ENCODE peak calls at places on chromosomes 16 and 17, in six cellular contexts. One of them, this sample, is unnamed.

GRCh38 chr17:78357177-78357586 is 2.7 kb downstream of the SOCS3 start:
- DNase-seq in GM23248: peak; percentile 79
- DNase-seq in hepatocyte: no peak
- DNase-seq in fibroblast of lung: peak; percentile 84
- DNase-seq in osteoblast: peak; percentile 97
- DNase-seq in GM12878: no peak
- DNase-seq in this sample: no peak

GRCh38 chr16:26276289-26276688 is 584.5 kb downstream of the HS3ST4 start:
- DNase-seq in GM23248: no peak
- DNase-seq in hepatocyte: no peak
- DNase-seq in fibroblast of lung: no peak
- DNase-seq in osteoblast: no peak
- DNase-seq in GM12878: no peak
- DNase-seq in this sample: no peak

GRCh38 chr17:80347948-80348351 is 67.0 kb upstream of the ENDOV start:
- DNase-seq in GM23248: no peak
- DNase-seq in hepatocyte: no peak
- DNase-seq in fibroblast of lung: no peak
- DNase-seq in osteoblast: no peak
- DNase-seq in GM12878: no peak
- DNase-seq in this sample: no peak

GRCh38 chr17:71460943-71461342 is 659.9 kb upstream of the SOX9 start:
- DNase-seq in GM23248: peak; percentile 61
- DNase-seq in hepatocyte: peak; percentile 54
- DNase-seq in fibroblast of lung: no peak
- DNase-seq in osteoblast: no peak
- DNase-seq in GM12878: no peak
- DNase-seq in this sample: peak; percentile 76

GRCh38 chr17:40516581-40517285 is 15.3 kb upstream of the TNS4 start:
- DNase-seq in GM23248: peak; percentile 67
- DNase-seq in hepatocyte: no peak
- DNase-seq in fibroblast of lung: peak; percentile 68
- DNase-seq in osteoblast: no peak
- DNase-seq in GM12878: peak; percentile 60
- DNase-seq in this sample: no peak

GRCh38 chr16:46883353-46883689 is 841 bp upstream of the GPT2 start:
- DNase-seq in GM23248: no peak
- DNase-seq in hepatocyte: peak; percentile 9
- DNase-seq in fibroblast of lung: no peak
- DNase-seq in osteoblast: no peak
- DNase-seq in GM12878: no peak
- DNase-seq in this sample: no peak

GRCh38 chr17:69246726-69247375 is 18.2 kb upstream of the ABCA10 start:
- DNase-seq in GM23248: peak; percentile 69
- DNase-seq in hepatocyte: peak; percentile 61
- DNase-seq in fibroblast of lung: peak; percentile 36
- DNase-seq in osteoblast: no peak
- DNase-seq in GM12878: peak; percentile 25
- DNase-seq in this sample: peak; percentile 82

GRCh38 chr17:44348234-44348987 is 3.3 kb downstream of the GRN start:
- DNase-seq in GM23248: peak; percentile 84
- DNase-seq in hepatocyte: no peak
- DNase-seq in fibroblast of lung: peak; percentile 33
- DNase-seq in osteoblast: peak; percentile 99
- DNase-seq in GM12878: peak; percentile 91
- DNase-seq in this sample: peak; percentile 93

GRCh38 chr16:68079616-68080344 is 5.4 kb upstream of the NFATC3 start:
- DNase-seq in GM23248: no peak
- DNase-seq in hepatocyte: peak; percentile 77
- DNase-seq in fibroblast of lung: no peak
- DNase-seq in osteoblast: peak; percentile 86
- DNase-seq in GM12878: no peak
- DNase-seq in this sample: no peak

GRCh38 chr17:75087558-75088453 is at the start of gene SLC16A5:
- DNase-seq in GM23248: peak; percentile 74
- DNase-seq in hepatocyte: peak; percentile 94
- DNase-seq in fibroblast of lung: peak; percentile 71
- DNase-seq in osteoblast: peak; percentile 94
- DNase-seq in GM12878: no peak
- DNase-seq in this sample: no peak

GRCh38 chr16:50705436-50706110 is 12.2 kb downstream of the NOD2 start:
- DNase-seq in GM23248: no peak
- DNase-seq in hepatocyte: no peak
- DNase-seq in fibroblast of lung: no peak
- DNase-seq in osteoblast: no peak
- DNase-seq in GM12878: no peak
- DNase-seq in this sample: no peak

GRCh38 chr17:42937712-42938596 is 26.3 kb downstream of the AARSD1 start:
- DNase-seq in GM23248: peak; percentile 80
- DNase-seq in hepatocyte: peak; percentile 74
- DNase-seq in fibroblast of lung: peak; percentile 46
- DNase-seq in osteoblast: peak; percentile 91
- DNase-seq in GM12878: no peak
- DNase-seq in this sample: peak; percentile 81

GRCh38 chr16:67537270-67537635 is 8.6 kb downstream of the RIPOR1 start:
- DNase-seq in GM23248: peak; percentile 84
- DNase-seq in hepatocyte: peak; percentile 81
- DNase-seq in fibroblast of lung: peak; percentile 56
- DNase-seq in osteoblast: peak; percentile 99
- DNase-seq in GM12878: no peak
- DNase-seq in this sample: peak; percentile 39

GRCh38 chr17:65564793-65565192 is 3.3 kb upstream of the AXIN2 start:
- DNase-seq in GM23248: no peak
- DNase-seq in hepatocyte: peak; percentile 91
- DNase-seq in fibroblast of lung: peak; percentile 42
- DNase-seq in osteoblast: no peak
- DNase-seq in GM12878: no peak
- DNase-seq in this sample: no peak

GRCh38 chr17:72126575-72127486 is 6.0 kb downstream of the SOX9 start:
- DNase-seq in GM23248: peak; percentile 88
- DNase-seq in hepatocyte: peak; percentile 53
- DNase-seq in fibroblast of lung: peak; percentile 92
- DNase-seq in osteoblast: peak; percentile 95
- DNase-seq in GM12878: no peak
- DNase-seq in this sample: no peak

GRCh38 chr16:11526921-11527320 is 59.8 kb downstream of the LITAF start:
- DNase-seq in GM23248: peak; percentile 19
- DNase-seq in hepatocyte: no peak
- DNase-seq in fibroblast of lung: no peak
- DNase-seq in osteoblast: no peak
- DNase-seq in GM12878: no peak
- DNase-seq in this sample: no peak

GRCh38 chr16:6684076-6684673 is 648.5 kb upstream of the RBFOX1 start:
- DNase-seq in GM23248: peak; percentile 30
- DNase-seq in hepatocyte: peak; percentile 63
- DNase-seq in fibroblast of lung: no peak
- DNase-seq in osteoblast: no peak
- DNase-seq in GM12878: no peak
- DNase-seq in this sample: peak; percentile 74

GRCh38 chr17:81249233-81250040 is 10.3 kb downstream of the NDUFAF8 start:
- DNase-seq in GM23248: no peak
- DNase-seq in hepatocyte: no peak
- DNase-seq in fibroblast of lung: peak; percentile 37
- DNase-seq in osteoblast: no peak
- DNase-seq in GM12878: no peak
- DNase-seq in this sample: peak; percentile 50

GRCh38 chr17:72590382-72590781 is 469.6 kb downstream of the SOX9 start:
- DNase-seq in GM23248: peak; percentile 92
- DNase-seq in hepatocyte: no peak
- DNase-seq in fibroblast of lung: peak; percentile 80
- DNase-seq in osteoblast: peak; percentile 92
- DNase-seq in GM12878: no peak
- DNase-seq in this sample: no peak

GRCh38 chr16:12964466-12964865 is 63.1 kb downstream of the SHISA9 start:
- DNase-seq in GM23248: no peak
- DNase-seq in hepatocyte: no peak
- DNase-seq in fibroblast of lung: no peak
- DNase-seq in osteoblast: no peak
- DNase-seq in GM12878: no peak
- DNase-seq in this sample: no peak

GRCh38 chr16:58128721-58129096 is 472 bp downstream of the CFAP20 start:
- DNase-seq in GM23248: peak; percentile 39
- DNase-seq in hepatocyte: peak; percentile 47
- DNase-seq in fibroblast of lung: no peak
- DNase-seq in osteoblast: no peak
- DNase-seq in GM12878: no peak
- DNase-seq in this sample: peak; percentile 68

GRCh38 chr17:59666235-59666634 is 41.0 kb downstream of the PTRH2 start:
- DNase-seq in GM23248: peak; percentile 30
- DNase-seq in hepatocyte: no peak
- DNase-seq in fibroblast of lung: peak; percentile 36
- DNase-seq in osteoblast: no peak
- DNase-seq in GM12878: no peak
- DNase-seq in this sample: no peak

GRCh38 chr16:68646948-68647659 is 2.0 kb downstream of the CDH3 start:
- DNase-seq in GM23248: no peak
- DNase-seq in hepatocyte: no peak
- DNase-seq in fibroblast of lung: peak; percentile 29
- DNase-seq in osteoblast: peak; percentile 59
- DNase-seq in GM12878: no peak
- DNase-seq in this sample: no peak

GRCh38 chr17:83182620-83183063 is 103.2 kb downstream of the METRNL start:
- DNase-seq in GM23248: peak; percentile 34
- DNase-seq in hepatocyte: peak; percentile 3
- DNase-seq in fibroblast of lung: no peak
- DNase-seq in osteoblast: peak; percentile 54
- DNase-seq in GM12878: no peak
- DNase-seq in this sample: no peak

GRCh38 chr17:38791162-38791561 is 8.2 kb downstream of the PIP4K2B start:
- DNase-seq in GM23248: no peak
- DNase-seq in hepatocyte: no peak
- DNase-seq in fibroblast of lung: no peak
- DNase-seq in osteoblast: no peak
- DNase-seq in GM12878: no peak
- DNase-seq in this sample: no peak

GRCh38 chr16:442976-443375 is 17.5 kb downstream of the RAB11FIP3 start:
- DNase-seq in GM23248: no peak
- DNase-seq in hepatocyte: no peak
- DNase-seq in fibroblast of lung: no peak
- DNase-seq in osteoblast: peak; percentile 90
- DNase-seq in GM12878: no peak
- DNase-seq in this sample: no peak

GRCh38 chr16:4377573-4378146 is 6.0 kb downstream of the VASN start:
- DNase-seq in GM23248: peak; percentile 70
- DNase-seq in hepatocyte: no peak
- DNase-seq in fibroblast of lung: no peak
- DNase-seq in osteoblast: no peak
- DNase-seq in GM12878: no peak
- DNase-seq in this sample: no peak

GRCh38 chr17:31266042-31266441 is 31.0 kb downstream of the OMG start:
- DNase-seq in GM23248: no peak
- DNase-seq in hepatocyte: no peak
- DNase-seq in fibroblast of lung: no peak
- DNase-seq in osteoblast: no peak
- DNase-seq in GM12878: no peak
- DNase-seq in this sample: peak; percentile 55

GRCh38 chr17:66730497-66730923 is 104.4 kb upstream of the CACNG5 start:
- DNase-seq in GM23248: no peak
- DNase-seq in hepatocyte: no peak
- DNase-seq in fibroblast of lung: peak; percentile 58
- DNase-seq in osteoblast: no peak
- DNase-seq in GM12878: no peak
- DNase-seq in this sample: no peak

GRCh38 chr16:66534376-66534799 is 15.5 kb downstream of the TK2 start:
- DNase-seq in GM23248: no peak
- DNase-seq in hepatocyte: no peak
- DNase-seq in fibroblast of lung: peak; percentile 35
- DNase-seq in osteoblast: no peak
- DNase-seq in GM12878: no peak
- DNase-seq in this sample: no peak

DNA sequence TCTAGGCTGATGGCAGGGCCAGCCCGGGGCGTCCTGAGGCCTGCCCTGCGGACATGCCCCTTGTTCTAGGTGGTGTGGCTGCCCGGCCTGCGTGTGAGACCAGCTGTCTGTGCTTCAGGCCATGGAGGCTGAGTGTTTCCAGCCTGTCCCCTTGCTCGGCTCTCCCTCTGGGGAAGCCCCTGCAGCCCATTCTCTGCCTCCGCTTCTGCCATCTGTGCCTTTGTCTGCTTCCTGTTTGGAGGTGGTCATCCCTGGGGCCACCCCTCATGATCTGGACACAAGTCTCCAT is 184.7 kb downstream of the SEC14L1 start:
- DNase-seq in GM23248: no peak
- DNase-seq in hepatocyte: no peak
- DNase-seq in fibroblast of lung: no peak
- DNase-seq in osteoblast: no peak
- DNase-seq in GM12878: no peak
- DNase-seq in this sample: no peak
- H3K4me3 ChIP-seq in GM23248: peak overlapping the region; percentile 28
- H3K4me3 ChIP-seq in hepatocyte: no peak overlapping the region
- H3K4me3 ChIP-seq in fibroblast of lung: peak overlapping the region; percentile 13
- H3K4me3 ChIP-seq in osteoblast: peak overlapping the region; percentile 42
- H3K4me3 ChIP-seq in GM12878: peak overlapping the region; percentile 21
- H3K4me3 ChIP-seq in this sample: no peak overlapping the region

GRCh38 chr17:8060274-8060673 is 21.4 kb downstream of the ALOX15B start:
- DNase-seq in GM23248: peak; percentile 84
- DNase-seq in hepatocyte: peak; percentile 87
- DNase-seq in fibroblast of lung: peak; percentile 47
- DNase-seq in osteoblast: peak; percentile 94
- DNase-seq in GM12878: peak; percentile 19
- DNase-seq in this sample: peak; percentile 95

GRCh38 chr17:8062807-8063483 is 24.1 kb downstream of the ALOX15B start:
- DNase-seq in GM23248: no peak
- DNase-seq in hepatocyte: no peak
- DNase-seq in fibroblast of lung: peak; percentile 15
- DNase-seq in osteoblast: peak; percentile 48
- DNase-seq in GM12878: no peak
- DNase-seq in this sample: no peak

GRCh38 chr17:8064590-8065019 is 22.9 kb downstream of the ALOX12B start:
- DNase-seq in GM23248: no peak
- DNase-seq in hepatocyte: no peak
- DNase-seq in fibroblast of lung: no peak
- DNase-seq in osteoblast: peak; percentile 49
- DNase-seq in GM12878: no peak
- DNase-seq in this sample: no peak

GRCh38 chr17:8063761-8064589 is 23.5 kb downstream of the ALOX12B start:
- DNase-seq in GM23248: no peak
- DNase-seq in hepatocyte: no peak
- DNase-seq in fibroblast of lung: no peak
- DNase-seq in osteoblast: peak; percentile 55
- DNase-seq in GM12878: no peak
- DNase-seq in this sample: no peak

GRCh38 chr17:8062435-8062806 is 23.6 kb downstream of the ALOX15B start:
- DNase-seq in GM23248: peak; percentile 28
- DNase-seq in hepatocyte: no peak
- DNase-seq in fibroblast of lung: peak; percentile 35
- DNase-seq in osteoblast: peak; percentile 30
- DNase-seq in GM12878: no peak
- DNase-seq in this sample: no peak
- H3K4me2 ChIP-seq in GM23248: peak overlapping the region; percentile 7
- H3K4me2 ChIP-seq in hepatocyte: peak overlapping the region; percentile 73
- H3K4me2 ChIP-seq in fibroblast of lung: no peak overlapping the region
- H3K4me2 ChIP-seq in osteoblast: peak overlapping the region; percentile 67
- H3K4me2 ChIP-seq in GM12878: no peak overlapping the region
- H3K4me2 ChIP-seq in this sample: no peak overlapping the region

GRCh38 chr17:35101725-35102124 is 17.9 kb downstream of the RAD51D start:
- DNase-seq in GM23248: no peak
- DNase-seq in hepatocyte: no peak
- DNase-seq in fibroblast of lung: no peak
- DNase-seq in osteoblast: no peak
- DNase-seq in GM12878: no peak
- DNase-seq in this sample: no peak
- H3K27ac ChIP-seq in GM23248: no peak overlapping the region
- H3K27ac ChIP-seq in hepatocyte: no peak overlapping the region
- H3K27ac ChIP-seq in fibroblast of lung: no peak overlapping the region
- H3K27ac ChIP-seq in osteoblast: no peak overlapping the region
- H3K27ac ChIP-seq in GM12878: no peak overlapping the region
- H3K27ac ChIP-seq in this sample: no peak overlapping the region

GRCh38 chr17:5234645-5235576 is at the start of gene SCIMP:
- DNase-seq in GM23248: no peak
- DNase-seq in hepatocyte: no peak
- DNase-seq in fibroblast of lung: no peak
- DNase-seq in osteoblast: no peak
- DNase-seq in GM12878: peak; percentile 82
- DNase-seq in this sample: peak; percentile 47
- H3K4me3 ChIP-seq in GM23248: no peak within 1 kb of the TSS
- H3K4me3 ChIP-seq in hepatocyte: no peak within 1 kb of the TSS
- H3K4me3 ChIP-seq in fibroblast of lung: no peak within 1 kb of the TSS
- H3K4me3 ChIP-seq in osteoblast: no peak within 1 kb of the TSS
- H3K4me3 ChIP-seq in GM12878: peak within 1 kb of the TSS; percentile 87
- H3K4me3 ChIP-seq in this sample: no peak within 1 kb of the TSS